ENCODE peak calls at places on chromosomes 16 and 17, in nine cellular contexts. E is natural killer cell; L is activated CD8-positive, alpha-beta memory T cell treated with anti-CD3 and anti-CD28 coated beads for 1 hour; K is NCI-H1092; W is PC-3; S is kidney glomerular epithelial cell; G is caudate nucleus; T is HCT116; I is stimulated activated CD8-positive, alpha-beta memory T cell treated with anti-CD3 and anti-CD28 coated beads, Interleukin-15, amount 100 ng/mL, for 24 hours. U is an unnamed sample.

GRCh38 chr16:19697756-19698318 is 20.2 kb downstream of the KNOP1 start:
- DNase-seq in E (no peak), L (no peak), K (no peak), W (no peak), S (no peak), G (no peak), T (no peak), I (no peak), U (no peak)

GRCh38 chr17:63140255-63140654 is 174.2 kb downstream of the TANC2 start:
- DNase-seq in E (no peak), L (no peak), K (no peak), W (peak), S (no peak), G (no peak), T (no peak), I (no peak), U (peak)

GRCh38 chr16:85986931-85987749 is 88.2 kb downstream of the IRF8 start:
- DNase-seq in E (peak), L (peak), K (no peak), W (no peak), S (no peak), G (no peak), T (no peak), I (peak), U (peak)

GRCh38 chr16:14004031-14004718 is 66.9 kb upstream of the MRTFB start:
- DNase-seq in E (no peak), L (no peak), K (no peak), W (no peak), S (no peak), G (no peak), T (no peak), I (no peak), U (no peak)

GRCh38 chr16:1309888-1310831 is 724 bp downstream of the UBE2I start:
- DNase-seq in E (peak), L (peak), K (no peak), W (no peak), S (peak), G (no peak), T (no peak), I (peak), U (peak)

GRCh38 chr17:5958850-5959249 is 111.3 kb upstream of the WSCD1 start:
- DNase-seq in E (no peak), L (no peak), K (no peak), W (peak), S (no peak), G (no peak), T (no peak), I (no peak), U (no peak)

GRCh38 chr16:72508196-72508595 is 336.2 kb upstream of the PMFBP1 start:
- DNase-seq in E (no peak), L (no peak), K (no peak), W (peak), S (no peak), G (no peak), T (no peak), I (no peak), U (no peak)

GRCh38 chr17:44004077-44004760 is at the start of gene NAGS:
- DNase-seq in E (peak), L (no peak), K (no peak), W (peak), S (no peak), G (no peak), T (no peak), I (no peak), U (no peak)

GRCh38 chr16:85398688-85399582 is 214.2 kb upstream of the GSE1 start:
- DNase-seq in E (peak), L (no peak), K (no peak), W (no peak), S (no peak), G (no peak), T (no peak), I (no peak), U (no peak)

GRCh38 chr16:56281256-56281805 is 90.0 kb downstream of the GNAO1 start:
- DNase-seq in E (no peak), L (no peak), K (no peak), W (peak), S (no peak), G (no peak), T (no peak), I (no peak), U (no peak)

GRCh38 chr17:62706598-62707424 is 79.3 kb downstream of the MRC2 start:
- DNase-seq in E (no peak), L (no peak), K (no peak), W (no peak), S (no peak), G (no peak), T (no peak), I (no peak), U (no peak)

GRCh38 chr16:1772362-1772907 is at the start of gene EME2:
- DNase-seq in E (no peak), L (peak), K (no peak), W (no peak), S (no peak), G (peak), T (no peak), I (no peak), U (no peak)

GRCh38 chr16:34801875-34802274 is 1342.5 kb downstream of the TP53TG3F start:
- DNase-seq in E (no peak), L (no peak), K (no peak), W (no peak), S (no peak), G (no peak), T (no peak), I (no peak), U (no peak)

GRCh38 chr17:8119575-8120519 is 1.5 kb upstream of the ALOXE3 start:
- DNase-seq in E (peak), L (peak), K (peak), W (peak), S (peak), G (peak), T (peak), I (peak), U (peak)

GRCh38 chr16:86476956-86477530 is 33.3 kb upstream of the FOXF1 start:
- DNase-seq in E (no peak), L (no peak), K (no peak), W (no peak), S (no peak), G (no peak), T (no peak), I (no peak), U (no peak)

GRCh38 chr17:44623070-44623725 is 33.1 kb upstream of the MEIOC start:
- DNase-seq in E (no peak), L (no peak), K (no peak), W (peak), S (peak), G (no peak), T (peak), I (no peak), U (no peak)

GRCh38 chr17:50203589-50204345 is 2.3 kb upstream of the COL1A1 start:
- DNase-seq in E (no peak), L (no peak), K (no peak), W (no peak), S (no peak), G (no peak), T (no peak), I (no peak), U (no peak)

GRCh38 chr17:29594441-29595090 is 1.6 kb downstream of the ANKRD13B start:
- DNase-seq in E (no peak), L (no peak), K (no peak), W (no peak), S (no peak), G (no peak), T (no peak), I (no peak), U (no peak)

GRCh38 chr16:4428500-4428899 is 2.8 kb downstream of the DNAJA3 start:
- DNase-seq in E (no peak), L (no peak), K (no peak), W (peak), S (no peak), G (no peak), T (no peak), I (no peak), U (no peak)

GRCh38 chr16:57352636-57353047 is 5.9 kb upstream of the CCL22 start:
- DNase-seq in E (no peak), L (no peak), K (no peak), W (no peak), S (no peak), G (no peak), T (no peak), I (no peak), U (no peak)

GRCh38 chr16:1560153-1560552 is 26.7 kb downstream of the TMEM204 start:
- DNase-seq in E (no peak), L (no peak), K (no peak), W (no peak), S (no peak), G (no peak), T (no peak), I (no peak), U (no peak)

GRCh38 chr17:50060951-50061712 is 5.2 kb downstream of the ITGA3 start:
- DNase-seq in E (no peak), L (no peak), K (no peak), W (peak), S (peak), G (no peak), T (no peak), I (no peak), U (no peak)

GRCh38 chr16:89142474-89143197 is 28.9 kb upstream of the CDH15 start:
- DNase-seq in E (no peak), L (no peak), K (no peak), W (no peak), S (no peak), G (no peak), T (no peak), I (no peak), U (no peak)

GRCh38 chr17:61650749-61651148 is 59.7 kb upstream of the NACA2 start:
- DNase-seq in E (no peak), L (no peak), K (no peak), W (no peak), S (no peak), G (no peak), T (no peak), I (no peak), U (no peak)

GRCh38 chr16:49471038-49471727 is 97.6 kb downstream of the C16orf78 start:
- DNase-seq in E (peak), L (no peak), K (no peak), W (no peak), S (no peak), G (no peak), T (no peak), I (no peak), U (no peak)

GRCh38 chr16:85463672-85464071 is 149.4 kb upstream of the GSE1 start:
- DNase-seq in E (no peak), L (no peak), K (no peak), W (no peak), S (no peak), G (no peak), T (no peak), I (no peak), U (no peak)

GRCh38 chr17:28086519-28086918 is 44.0 kb downstream of the NLK start:
- DNase-seq in E (no peak), L (no peak), K (no peak), W (peak), S (no peak), G (no peak), T (no peak), I (no peak), U (no peak)

GRCh38 chr16:66660422-66661209 is 35.9 kb downstream of the CMTM4 start:
- DNase-seq in E (no peak), L (no peak), K (peak), W (peak), S (peak), G (peak), T (no peak), I (no peak), U (peak)

GRCh38 chr17:31580331-31581021 is 189.0 kb downstream of the RAB11FIP4 start:
- DNase-seq in E (no peak), L (no peak), K (no peak), W (peak), S (no peak), G (no peak), T (no peak), I (no peak), U (peak)

GRCh38 chr16:87384162-87384999 is 805 bp upstream of the FBXO31 start:
- DNase-seq in E (no peak), L (no peak), K (peak), W (no peak), S (no peak), G (no peak), T (no peak), I (no peak), U (peak)

GRCh38 chr16:19415918-19416317 is 1.8 kb upstream of the TMC5 start:
- DNase-seq in E (no peak), L (no peak), K (no peak), W (no peak), S (no peak), G (no peak), T (no peak), I (no peak), U (no peak)

GRCh38 chr17:42290577-42290976 is 2.3 kb downstream of the STAT5A start:
- DNase-seq in E (no peak), L (no peak), K (no peak), W (no peak), S (no peak), G (no peak), T (no peak), I (no peak), U (no peak)

GRCh38 chr17:10042589-10043244 is 137.6 kb upstream of the RCVRN start:
- DNase-seq in E (no peak), L (no peak), K (no peak), W (no peak), S (no peak), G (no peak), T (no peak), I (no peak), U (no peak)

GRCh38 chr17:80877095-80877828 is 114.4 kb upstream of the CHMP6 start:
- DNase-seq in E (no peak), L (no peak), K (no peak), W (no peak), S (no peak), G (no peak), T (no peak), I (no peak), U (peak)